ENCODE peak calls at places on chromosome 18, in eight cellular contexts. S, G, B, X, D, C, E and H are unnamed samples.

GRCh38 chr18:48325115-48325670 is 84.0 kb downstream of the ZBTB7C start:
- DNase-seq in S (no peak), G (no peak), B (no peak), X (no peak), D (no peak), C (no peak), E (no peak), H (no peak)

GRCh38 chr18:52339891-52340371 is at the start of gene DCC:
- DNase-seq in S (no peak), G (peak; percentile 53), B (no peak), X (no peak), D (peak; percentile 69), C (no peak), E (no peak), H (peak; percentile 79)

GRCh38 chr18:79911871-79912270 is 39.6 kb downstream of the SLC66A2 start:
- DNase-seq in S (no peak), G (no peak), B (no peak), X (no peak), D (no peak), C (no peak), E (no peak), H (no peak)

GRCh38 chr18:36850527-36851201 is 21.7 kb downstream of the KIAA1328 start:
- DNase-seq in S (no peak), G (peak; percentile 83), B (no peak), X (no peak), D (no peak), C (no peak), E (no peak), H (no peak)

GRCh38 chr18:9926977-9927376 is 13.2 kb downstream of the VAPA start:
- DNase-seq in S (no peak), G (no peak), B (no peak), X (no peak), D (no peak), C (no peak), E (no peak), H (no peak)

GRCh38 chr18:22683196-22683676 is 249.9 kb upstream of the RBBP8 start:
- DNase-seq in S (no peak), G (peak; percentile 78), B (no peak), X (no peak), D (no peak), C (no peak), E (no peak), H (no peak)

GRCh38 chr18:23646282-23646681 is 16.4 kb downstream of the ANKRD29 start:
- DNase-seq in S (no peak), G (no peak), B (no peak), X (no peak), D (no peak), C (no peak), E (no peak), H (no peak)

GRCh38 chr18:1371724-1372123 is 467.1 kb downstream of the ADCYAP1 start:
- DNase-seq in S (no peak), G (no peak), B (no peak), X (no peak), D (no peak), C (no peak), E (no peak), H (no peak)

GRCh38 chr18:45415614-45416013 is 199.7 kb upstream of the SLC14A2 start:
- DNase-seq in S (no peak), G (no peak), B (no peak), X (no peak), D (no peak), C (no peak), E (no peak), H (no peak)

GRCh38 chr18:58639751-58640427 is 11.0 kb upstream of the ALPK2 start:
- DNase-seq in S (no peak), G (peak; percentile 38), B (no peak), X (no peak), D (no peak), C (no peak), E (no peak), H (no peak)

GRCh38 chr18:46722051-46722450 is 34.8 kb downstream of the ST8SIA5 start:
- DNase-seq in S (no peak), G (no peak), B (no peak), X (no peak), D (no peak), C (no peak), E (no peak), H (no peak)

GRCh38 chr18:32770651-32771168 is 2.1 kb downstream of the KLHL14 start:
- DNase-seq in S (no peak), G (no peak), B (no peak), X (no peak), D (no peak), C (no peak), E (no peak), H (no peak)

GRCh38 chr18:7038330-7038846 is 79.2 kb downstream of the LAMA1 start:
- DNase-seq in S (peak; percentile 84), G (peak; percentile 99), B (no peak), X (no peak), D (peak; percentile 10), C (no peak), E (no peak), H (no peak)

GRCh38 chr18:7645756-7646155 is 78.6 kb downstream of the PTPRM start:
- DNase-seq in S (no peak), G (no peak), B (no peak), X (no peak), D (no peak), C (no peak), E (no peak), H (no peak)

GRCh38 chr18:51098082-51098481 is 68.1 kb downstream of the SMAD4 start:
- DNase-seq in S (no peak), G (no peak), B (no peak), X (no peak), D (no peak), C (no peak), E (no peak), H (no peak)

GRCh38 chr18:3114456-3114855 is 101.5 kb upstream of the LPIN2 start:
- DNase-seq in S (no peak), G (no peak), B (no peak), X (no peak), D (no peak), C (no peak), E (no peak), H (no peak)

GRCh38 chr18:2104620-2105462 is 466.5 kb downstream of the METTL4 start:
- DNase-seq in S (peak; percentile 75), G (peak; percentile 69), B (peak; percentile 63), X (peak; percentile 4), D (no peak), C (peak; percentile 72), E (no peak), H (no peak)